ENCODE peak calls at places on chromosomes 6 and 20, in ten cellular contexts. Z is right lobe of liver; W is psoas muscle; H is SK-N-SH; E is Peyer's patch; J is right atrium auricular region; L is A549; O is fibroblast of lung; B is CD8-positive, alpha-beta T cell; A is CD4-positive, alpha-beta T cell. S is an unnamed sample.

GRCh38 chr20:8291200-8291599 is 159.1 kb downstream of the PLCB1 start:
- DNase-seq in Z (no peak), W (no peak), H (no peak), E (no peak), J (no peak), L (no peak), O (no peak), B (no peak), A (no peak), S (no peak)

GRCh38 chr6:45351667-45352066 is 23.5 kb downstream of the RUNX2 start:
- DNase-seq in Z (no peak), W (no peak), H (no peak), E (no peak), J (no peak), L (no peak), O (no peak), B (no peak), A (no peak), S (no peak)

GRCh38 chr20:18805881-18806280 is 7.7 kb upstream of the SCP2D1 start:
- DNase-seq in Z (no peak), W (no peak), H (no peak), E (no peak), J (no peak), L (no peak), O (no peak), B (no peak), A (no peak), S (no peak)

GRCh38 chr6:16909599-16910360 is 148.5 kb upstream of the ATXN1 start:
- DNase-seq in Z (no peak), W (no peak), H (no peak), E (no peak), J (no peak), L (no peak), O (peak; percentile 97), B (no peak), A (no peak), S (no peak)

GRCh38 chr6:33428219-33428890 is 8.5 kb downstream of the SYNGAP1 start:
- DNase-seq in Z (no peak), W (no peak), H (peak; percentile 71), E (peak; percentile 70), J (no peak), L (peak; percentile 83), O (no peak), B (no peak), A (no peak), S (peak; percentile 90)

GRCh38 chr6:10720229-10720959 is 2.5 kb upstream of the TMEM14C start:
- DNase-seq in Z (peak; percentile 38), W (peak; percentile 45), H (peak; percentile 22), E (peak; percentile 69), J (no peak), L (no peak), O (peak; percentile 26), B (peak; percentile 64), A (peak; percentile 41), S (peak; percentile 95)

GRCh38 chr6:158037771-158038170 is 56.1 kb downstream of the SYNJ2 start:
- DNase-seq in Z (no peak), W (no peak), H (no peak), E (no peak), J (no peak), L (no peak), O (no peak), B (no peak), A (no peak), S (peak; percentile 43)

GRCh38 chr6:36545767-36546663 is 1.3 kb downstream of the STK38 start:
- DNase-seq in Z (no peak), W (no peak), H (peak; percentile 45), E (no peak), J (no peak), L (no peak), O (peak; percentile 32), B (no peak), A (no peak), S (no peak)

GRCh38 chr20:58073945-58074920 is 154.2 kb downstream of the ANKRD60 start:
- DNase-seq in Z (no peak), W (peak; percentile 50), H (no peak), E (peak; percentile 41), J (peak; percentile 58), L (no peak), O (peak; percentile 81), B (no peak), A (no peak), S (peak; percentile 30)

GRCh38 chr20:25985597-25985996 is 288.9 kb upstream of the ZNF337 start:
- DNase-seq in Z (no peak), W (no peak), H (no peak), E (no peak), J (no peak), L (no peak), O (no peak), B (no peak), A (no peak), S (no peak)

GRCh38 chr6:124659427-124659826 is 302.8 kb upstream of the RNF217 start:
- DNase-seq in Z (no peak), W (no peak), H (no peak), E (no peak), J (no peak), L (no peak), O (no peak), B (no peak), A (no peak), S (no peak)

GRCh38 chr6:122289721-122290501 is 109.5 kb upstream of the HSF2 start:
- DNase-seq in Z (no peak), W (no peak), H (peak; percentile 3), E (no peak), J (no peak), L (no peak), O (peak; percentile 9), B (no peak), A (no peak), S (no peak)
- TF ChIP-seq CTCF in Z (no peak), W (peak; percentile 42), H (peak; percentile 57), E (no peak), J (peak; percentile 36), L (peak; percentile 14), O (peak; percentile 27), B (no peak), A (no peak), S (no peak)

DNA sequence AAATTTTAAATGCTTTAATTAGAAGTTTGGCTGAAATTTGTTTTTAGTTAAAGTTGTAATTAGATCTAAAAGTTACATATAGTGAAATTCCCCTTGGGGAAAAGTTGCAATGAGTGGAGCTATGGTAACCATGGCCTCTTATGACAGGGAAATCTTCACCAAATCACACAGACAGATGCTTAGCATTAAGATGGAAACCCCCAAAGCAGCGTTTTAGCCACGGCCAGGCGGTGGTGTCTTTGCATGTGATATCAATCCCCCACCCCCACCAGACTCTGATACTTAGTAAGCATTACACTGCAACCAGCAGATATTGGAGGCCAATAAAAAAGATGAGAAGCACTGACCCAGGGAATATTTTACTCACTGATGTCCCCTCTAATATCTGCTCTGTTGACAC is 75.7 kb downstream of the REPS1 start:
- DNase-seq in Z (no peak), W (no peak), H (no peak), E (no peak), J (no peak), L (no peak), O (no peak), B (no peak), A (no peak), S (no peak)
- H3K27ac ChIP-seq in Z (no peak overlapping the region), W (no peak overlapping the region), H (no peak overlapping the region), E (no peak overlapping the region), J (no peak overlapping the region), L (no peak overlapping the region), O (no peak overlapping the region), B (no peak overlapping the region), A (no peak overlapping the region), S (no peak overlapping the region)

GRCh38 chr20:37397954-37398749 is 52.2 kb downstream of the SRC start:
- DNase-seq in Z (no peak), W (no peak), H (no peak), E (no peak), J (no peak), L (no peak), O (no peak), B (no peak), A (no peak), S (no peak)

GRCh38 chr20:37398750-37399621 is 53.0 kb downstream of the SRC start:
- DNase-seq in Z (no peak), W (no peak), H (no peak), E (peak; percentile 67), J (no peak), L (no peak), O (no peak), B (no peak), A (no peak), S (no peak)

GRCh38 chr20:37395921-37396519 is 50.1 kb downstream of the SRC start:
- DNase-seq in Z (no peak), W (peak; percentile 8), H (peak; percentile 67), E (no peak), J (no peak), L (no peak), O (no peak), B (no peak), A (no peak), S (no peak)

GRCh38 chr20:37396520-37397075 is 50.7 kb downstream of the SRC start:
- DNase-seq in Z (no peak), W (peak; percentile 1), H (peak; percentile 77), E (no peak), J (no peak), L (no peak), O (no peak), B (no peak), A (no peak), S (no peak)

DNA sequence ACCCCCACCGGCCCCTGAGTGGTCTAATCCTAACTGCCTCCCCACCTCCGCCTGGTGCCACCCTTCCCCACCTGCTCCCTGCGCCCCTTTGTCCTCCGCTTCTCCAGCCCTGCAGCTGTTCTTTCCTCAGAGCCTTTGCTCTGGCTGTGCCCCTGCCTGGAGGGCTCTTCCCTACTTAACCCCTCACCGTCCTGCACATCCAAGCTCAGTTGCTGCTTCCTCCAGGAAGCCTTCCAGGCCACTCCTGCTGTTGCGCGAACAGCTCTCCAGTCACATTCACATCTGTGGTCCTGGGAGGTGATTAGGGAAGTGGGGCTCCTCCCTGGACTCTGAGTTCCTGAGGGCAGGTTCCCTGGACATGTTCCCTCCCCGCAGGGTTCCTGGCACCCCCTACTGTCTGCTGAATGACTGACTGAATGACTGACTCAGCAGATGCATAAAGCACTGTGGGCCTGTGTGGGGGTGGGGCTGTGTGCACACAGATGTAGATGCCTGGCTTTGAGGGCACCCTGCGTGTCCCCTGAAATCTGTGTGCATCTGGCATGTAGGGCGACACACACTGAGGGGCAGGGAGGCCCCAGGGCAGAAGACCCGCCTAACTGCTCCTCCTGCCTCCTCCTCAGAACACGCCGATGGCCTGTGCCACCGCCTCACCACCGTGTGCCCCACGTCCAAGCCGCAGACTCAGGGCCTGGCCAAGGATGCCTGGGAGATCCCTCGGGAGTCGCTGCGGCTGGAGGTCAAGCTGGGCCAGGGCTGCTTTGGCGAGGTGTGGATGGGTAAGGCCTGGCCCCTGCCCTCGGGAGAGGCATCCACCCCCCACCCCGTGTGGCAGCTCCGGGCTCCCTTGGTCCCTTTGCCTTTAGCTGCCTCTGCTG is 51.4 kb downstream of the SRC start:
- DNase-seq in Z (no peak), W (no peak), H (no peak), E (no peak), J (no peak), L (peak; percentile 44), O (peak; percentile 28), B (no peak), A (no peak), S (no peak)
- TF ChIP-seq CTCF in Z (no peak), W (no peak), H (no peak), E (no peak), J (no peak), L (no peak), O (no peak), B (no peak), A (no peak), S (no peak)

GRCh38 chr6:4281341-4282293 is 146.2 kb upstream of the ECI2 start:
- DNase-seq in Z (peak; percentile 36), W (peak; percentile 52), H (no peak), E (peak; percentile 78), J (no peak), L (no peak), O (peak; percentile 78), B (peak; percentile 4), A (no peak), S (peak; percentile 85)
- H3K27ac ChIP-seq in Z (no peak overlapping the region), W (peak overlapping the region; percentile 24), H (no peak overlapping the region), E (no peak overlapping the region), J (no peak overlapping the region), L (peak overlapping the region; percentile 56), O (no peak overlapping the region), B (no peak overlapping the region), A (no peak overlapping the region), S (no peak overlapping the region)

S was measured in spleen.